ENCODE peak calls at places on chromosomes 7 and 10, in six cellular contexts. One of them, this sample, is unnamed. For H3K36me3, the result is how much of the 10 kb centered on the place peaks cover.

GRCh38 chr10:81473755-81474154 is 401.2 kb upstream of the NRG3 start:
- DNase-seq in kidney epithelial cell: no peak
- DNase-seq in brain microvascular endothelial cell: no peak
- DNase-seq in transverse colon: no peak
- DNase-seq in adrenal gland: no peak
- DNase-seq in PC-9: no peak
- DNase-seq in this sample: no peak

GRCh38 chr7:19713676-19714075 is 4.8 kb upstream of the POLR1F start:
- DNase-seq in kidney epithelial cell: peak
- DNase-seq in brain microvascular endothelial cell: peak
- DNase-seq in transverse colon: peak
- DNase-seq in adrenal gland: no peak
- DNase-seq in PC-9: peak
- DNase-seq in this sample: no peak

GRCh38 chr7:28626191-28626590 is 213.9 kb downstream of the CREB5 start:
- DNase-seq in kidney epithelial cell: no peak
- DNase-seq in brain microvascular endothelial cell: no peak
- DNase-seq in transverse colon: no peak
- DNase-seq in adrenal gland: no peak
- DNase-seq in PC-9: no peak
- DNase-seq in this sample: no peak

GRCh38 chr7:106166651-106167342 is 54.7 kb upstream of the SYPL1 start:
- DNase-seq in kidney epithelial cell: peak
- DNase-seq in brain microvascular endothelial cell: peak
- DNase-seq in transverse colon: peak
- DNase-seq in adrenal gland: peak
- DNase-seq in PC-9: peak
- DNase-seq in this sample: no peak

GRCh38 chr7:46759711-46760480 is 822.0 kb downstream of the TNS3 start:
- DNase-seq in kidney epithelial cell: no peak
- DNase-seq in brain microvascular endothelial cell: peak
- DNase-seq in transverse colon: no peak
- DNase-seq in adrenal gland: no peak
- DNase-seq in PC-9: no peak
- DNase-seq in this sample: no peak

GRCh38 chr7:13016633-13017324 is 329.3 kb downstream of the ARL4A start:
- DNase-seq in kidney epithelial cell: no peak
- DNase-seq in brain microvascular endothelial cell: no peak
- DNase-seq in transverse colon: no peak
- DNase-seq in adrenal gland: no peak
- DNase-seq in PC-9: no peak
- DNase-seq in this sample: no peak

GRCh38 chr7:24917510-24918239 is 62.3 kb downstream of the OSBPL3 start:
- DNase-seq in kidney epithelial cell: no peak
- DNase-seq in brain microvascular endothelial cell: peak
- DNase-seq in transverse colon: no peak
- DNase-seq in adrenal gland: no peak
- DNase-seq in PC-9: no peak
- DNase-seq in this sample: no peak

GRCh38 chr7:22801907-22802306 is 20.7 kb downstream of the TOMM7 start:
- DNase-seq in kidney epithelial cell: no peak
- DNase-seq in brain microvascular endothelial cell: no peak
- DNase-seq in transverse colon: no peak
- DNase-seq in adrenal gland: no peak
- DNase-seq in PC-9: no peak
- DNase-seq in this sample: no peak

GRCh38 chr7:82234457-82235049 is 209.0 kb downstream of the CACNA2D1 start:
- DNase-seq in kidney epithelial cell: no peak
- DNase-seq in brain microvascular endothelial cell: no peak
- DNase-seq in transverse colon: no peak
- DNase-seq in adrenal gland: no peak
- DNase-seq in PC-9: no peak
- DNase-seq in this sample: no peak

GRCh38 chr7:47373871-47374451 is 207.9 kb downstream of the TNS3 start:
- DNase-seq in kidney epithelial cell: no peak
- DNase-seq in brain microvascular endothelial cell: no peak
- DNase-seq in transverse colon: no peak
- DNase-seq in adrenal gland: no peak
- DNase-seq in PC-9: no peak
- DNase-seq in this sample: no peak

GRCh38 chr10:33332183-33333031 is 2.1 kb downstream of the NRP1 start:
- DNase-seq in kidney epithelial cell: no peak
- DNase-seq in brain microvascular endothelial cell: no peak
- DNase-seq in transverse colon: no peak
- DNase-seq in adrenal gland: no peak
- DNase-seq in PC-9: no peak
- DNase-seq in this sample: no peak
- H3K36me3 ChIP-seq in kidney epithelial cell: under half
- H3K36me3 ChIP-seq in brain microvascular endothelial cell: under half
- H3K36me3 ChIP-seq in transverse colon: under half
- H3K36me3 ChIP-seq in adrenal gland: under half
- H3K36me3 ChIP-seq in PC-9: under half
- H3K36me3 ChIP-seq in this sample: under half

GRCh38 chr10:109893371-109893770 is 29.9 kb downstream of the XPNPEP1 start:
- DNase-seq in kidney epithelial cell: no peak
- DNase-seq in brain microvascular endothelial cell: no peak
- DNase-seq in transverse colon: no peak
- DNase-seq in adrenal gland: no peak
- DNase-seq in PC-9: no peak
- DNase-seq in this sample: peak

GRCh38 chr10:109889867-109890266 is 33.4 kb downstream of the XPNPEP1 start:
- DNase-seq in kidney epithelial cell: peak
- DNase-seq in brain microvascular endothelial cell: peak
- DNase-seq in transverse colon: no peak
- DNase-seq in adrenal gland: no peak
- DNase-seq in PC-9: no peak
- DNase-seq in this sample: peak

GRCh38 chr10:109891105-109891504 is 32.2 kb downstream of the XPNPEP1 start:
- DNase-seq in kidney epithelial cell: no peak
- DNase-seq in brain microvascular endothelial cell: no peak
- DNase-seq in transverse colon: no peak
- DNase-seq in adrenal gland: no peak
- DNase-seq in PC-9: no peak
- DNase-seq in this sample: no peak

GRCh38 chr10:109892885-109893284 is 30.4 kb downstream of the XPNPEP1 start:
- DNase-seq in kidney epithelial cell: no peak
- DNase-seq in brain microvascular endothelial cell: no peak
- DNase-seq in transverse colon: no peak
- DNase-seq in adrenal gland: peak
- DNase-seq in PC-9: no peak
- DNase-seq in this sample: no peak

GRCh38 chr10:109892087-109892486 is 31.2 kb downstream of the XPNPEP1 start:
- DNase-seq in kidney epithelial cell: no peak
- DNase-seq in brain microvascular endothelial cell: no peak
- DNase-seq in transverse colon: no peak
- DNase-seq in adrenal gland: no peak
- DNase-seq in PC-9: no peak
- DNase-seq in this sample: no peak
- H3K36me3 ChIP-seq in kidney epithelial cell: under half
- H3K36me3 ChIP-seq in brain microvascular endothelial cell: under half
- H3K36me3 ChIP-seq in transverse colon: under half
- H3K36me3 ChIP-seq in adrenal gland: under half
- H3K36me3 ChIP-seq in PC-9: under half
- H3K36me3 ChIP-seq in this sample: under half

GRCh38 chr7:107973861-107974260 is 29.1 kb downstream of the LAMB1 start:
- DNase-seq in kidney epithelial cell: no peak
- DNase-seq in brain microvascular endothelial cell: no peak
- DNase-seq in transverse colon: no peak
- DNase-seq in adrenal gland: no peak
- DNase-seq in PC-9: no peak
- DNase-seq in this sample: no peak

GRCh38 chr7:107972986-107973385 is 30.0 kb downstream of the LAMB1 start:
- DNase-seq in kidney epithelial cell: no peak
- DNase-seq in brain microvascular endothelial cell: no peak
- DNase-seq in transverse colon: no peak
- DNase-seq in adrenal gland: no peak
- DNase-seq in PC-9: no peak
- DNase-seq in this sample: no peak

GRCh38 chr7:107971100-107971499 is 31.9 kb downstream of the LAMB1 start:
- DNase-seq in kidney epithelial cell: no peak
- DNase-seq in brain microvascular endothelial cell: no peak
- DNase-seq in transverse colon: no peak
- DNase-seq in adrenal gland: no peak
- DNase-seq in PC-9: no peak
- DNase-seq in this sample: no peak

GRCh38 chr7:107971613-107972012 is 31.3 kb downstream of the LAMB1 start:
- DNase-seq in kidney epithelial cell: no peak
- DNase-seq in brain microvascular endothelial cell: no peak
- DNase-seq in transverse colon: no peak
- DNase-seq in adrenal gland: peak
- DNase-seq in PC-9: no peak
- DNase-seq in this sample: peak

GRCh38 chr7:107972075-107972482 is 30.9 kb downstream of the LAMB1 start:
- DNase-seq in kidney epithelial cell: no peak
- DNase-seq in brain microvascular endothelial cell: no peak
- DNase-seq in transverse colon: no peak
- DNase-seq in adrenal gland: no peak
- DNase-seq in PC-9: no peak
- DNase-seq in this sample: no peak
- H3K36me3 ChIP-seq in kidney epithelial cell: under half
- H3K36me3 ChIP-seq in brain microvascular endothelial cell: half or more
- H3K36me3 ChIP-seq in transverse colon: under half
- H3K36me3 ChIP-seq in adrenal gland: under half
- H3K36me3 ChIP-seq in PC-9: half or more
- H3K36me3 ChIP-seq in this sample: under half

GRCh38 chr10:122229678-122230077 is 41.4 kb upstream of the BTBD16 start:
- DNase-seq in kidney epithelial cell: no peak
- DNase-seq in brain microvascular endothelial cell: no peak
- DNase-seq in transverse colon: no peak
- DNase-seq in adrenal gland: no peak
- DNase-seq in PC-9: no peak
- DNase-seq in this sample: no peak
- H3K36me3 ChIP-seq in kidney epithelial cell: under half
- H3K36me3 ChIP-seq in brain microvascular endothelial cell: under half
- H3K36me3 ChIP-seq in transverse colon: under half
- H3K36me3 ChIP-seq in adrenal gland: under half
- H3K36me3 ChIP-seq in PC-9: under half
- H3K36me3 ChIP-seq in this sample: half or more

DNA sequence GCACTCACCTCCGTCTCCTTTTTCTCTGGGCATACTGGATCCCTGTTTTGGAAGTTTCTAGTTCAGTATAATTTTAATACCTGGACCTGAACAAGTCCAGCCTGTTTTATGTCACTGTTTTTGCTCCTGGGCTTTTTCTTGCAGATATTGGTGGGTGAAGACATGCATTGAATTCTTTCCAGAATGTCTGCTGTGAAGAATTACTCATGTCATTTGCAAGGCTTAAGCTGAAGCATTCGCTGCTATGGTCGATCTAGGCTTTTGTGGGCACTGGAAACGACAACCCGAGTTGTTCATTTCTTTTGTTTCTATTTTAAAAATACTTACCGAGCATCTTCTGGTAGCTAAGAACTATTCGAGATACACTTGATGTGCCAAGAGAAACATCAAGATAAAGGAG is 36.7 kb downstream of the TCF7L2 start:
- DNase-seq in kidney epithelial cell: no peak
- DNase-seq in brain microvascular endothelial cell: peak
- DNase-seq in transverse colon: no peak
- DNase-seq in adrenal gland: no peak
- DNase-seq in PC-9: no peak
- DNase-seq in this sample: no peak
- H3K36me3 ChIP-seq in kidney epithelial cell: under half
- H3K36me3 ChIP-seq in brain microvascular endothelial cell: under half
- H3K36me3 ChIP-seq in transverse colon: under half
- H3K36me3 ChIP-seq in adrenal gland: under half
- H3K36me3 ChIP-seq in PC-9: under half
- H3K36me3 ChIP-seq in this sample: under half

GRCh38 chr10:45444022-45444421 is 70.0 kb downstream of the ALOX5 start:
- DNase-seq in kidney epithelial cell: no peak
- DNase-seq in brain microvascular endothelial cell: no peak
- DNase-seq in transverse colon: no peak
- DNase-seq in adrenal gland: peak
- DNase-seq in PC-9: no peak
- DNase-seq in this sample: peak

GRCh38 chr10:45443101-45444009 is 69.3 kb downstream of the ALOX5 start:
- DNase-seq in kidney epithelial cell: no peak
- DNase-seq in brain microvascular endothelial cell: no peak
- DNase-seq in transverse colon: no peak
- DNase-seq in adrenal gland: peak
- DNase-seq in PC-9: no peak
- DNase-seq in this sample: peak

GRCh38 chr10:45441791-45442190 is 67.8 kb downstream of the ALOX5 start:
- DNase-seq in kidney epithelial cell: no peak
- DNase-seq in brain microvascular endothelial cell: no peak
- DNase-seq in transverse colon: no peak
- DNase-seq in adrenal gland: peak
- DNase-seq in PC-9: no peak
- DNase-seq in this sample: peak

GRCh38 chr10:45442251-45442650 is 68.2 kb downstream of the ALOX5 start:
- DNase-seq in kidney epithelial cell: no peak
- DNase-seq in brain microvascular endothelial cell: no peak
- DNase-seq in transverse colon: no peak
- DNase-seq in adrenal gland: peak
- DNase-seq in PC-9: no peak
- DNase-seq in this sample: peak

DNA sequence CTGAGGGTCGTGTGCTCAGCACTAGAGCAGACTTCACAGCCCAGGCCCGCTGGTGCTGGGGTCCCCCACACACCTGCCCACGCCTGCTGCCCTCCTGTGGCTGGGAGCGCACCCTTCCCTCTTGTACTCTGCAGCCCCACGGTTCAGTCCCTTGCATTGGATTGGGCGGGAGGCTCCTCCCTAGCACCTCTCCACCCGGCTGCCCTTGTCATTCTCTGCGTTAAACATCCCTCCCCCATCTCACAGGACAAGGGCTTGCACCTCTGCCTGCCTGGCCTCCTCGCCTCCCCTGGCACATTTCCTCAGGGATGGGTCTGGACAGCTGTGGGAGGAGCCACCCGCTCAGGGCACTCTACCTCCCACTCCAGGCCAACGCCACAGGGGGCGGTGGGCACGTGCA is 68.7 kb downstream of the ALOX5 start:
- DNase-seq in kidney epithelial cell: no peak
- DNase-seq in brain microvascular endothelial cell: no peak
- DNase-seq in transverse colon: no peak
- DNase-seq in adrenal gland: peak
- DNase-seq in PC-9: no peak
- DNase-seq in this sample: peak
- H3K36me3 ChIP-seq in kidney epithelial cell: under half
- H3K36me3 ChIP-seq in brain microvascular endothelial cell: under half
- H3K36me3 ChIP-seq in transverse colon: under half
- H3K36me3 ChIP-seq in adrenal gland: under half
- H3K36me3 ChIP-seq in PC-9: under half
- H3K36me3 ChIP-seq in this sample: under half

GRCh38 chr7:33932832-33933468 is 27.6 kb downstream of the BMPER start:
- DNase-seq in kidney epithelial cell: peak
- DNase-seq in brain microvascular endothelial cell: peak
- DNase-seq in transverse colon: peak
- DNase-seq in adrenal gland: peak
- DNase-seq in PC-9: peak
- DNase-seq in this sample: peak
- H3K36me3 ChIP-seq in kidney epithelial cell: under half
- H3K36me3 ChIP-seq in brain microvascular endothelial cell: under half
- H3K36me3 ChIP-seq in transverse colon: under half
- H3K36me3 ChIP-seq in adrenal gland: under half
- H3K36me3 ChIP-seq in PC-9: under half
- H3K36me3 ChIP-seq in this sample: under half

GRCh38 chr7:100687261-100687660 is 6.8 kb downstream of the GIGYF1 start:
- DNase-seq in kidney epithelial cell: no peak
- DNase-seq in brain microvascular endothelial cell: no peak
- DNase-seq in transverse colon: no peak
- DNase-seq in adrenal gland: no peak
- DNase-seq in PC-9: no peak
- DNase-seq in this sample: no peak
- H3K36me3 ChIP-seq in kidney epithelial cell: under half
- H3K36me3 ChIP-seq in brain microvascular endothelial cell: half or more
- H3K36me3 ChIP-seq in transverse colon: half or more
- H3K36me3 ChIP-seq in adrenal gland: half or more
- H3K36me3 ChIP-seq in PC-9: under half
- H3K36me3 ChIP-seq in this sample: half or more

GRCh38 chr7:152162287-152162686 is 136.8 kb downstream of the GALNT11 start:
- DNase-seq in kidney epithelial cell: no peak
- DNase-seq in brain microvascular endothelial cell: no peak
- DNase-seq in transverse colon: no peak
- DNase-seq in adrenal gland: no peak
- DNase-seq in PC-9: no peak
- DNase-seq in this sample: no peak
- H3K36me3 ChIP-seq in kidney epithelial cell: under half
- H3K36me3 ChIP-seq in brain microvascular endothelial cell: under half
- H3K36me3 ChIP-seq in transverse colon: half or more
- H3K36me3 ChIP-seq in adrenal gland: half or more
- H3K36me3 ChIP-seq in PC-9: under half
- H3K36me3 ChIP-seq in this sample: half or more